ENCODE peak calls at places on chromosomes 2 and 18, in five cellular contexts. J is stimulated activated CD4-positive, alpha-beta T cell treated with anti-CD3 and anti-CD28 coated beads, Interleukin-12 subunit alpha, Interleukin-12 subunit beta, amount 100 ng/mL, for 4 hours; I is left cardiac atrium; H is fibroblast of mammary gland; R is A549. P is an unnamed sample.

GRCh38 chr18:21703241-21703820 is 1.2 kb downstream of the ABHD3 start:
- DNase-seq in R (peak; percentile 8), I (no peak), H (no peak), J (peak; percentile 6), P (peak; percentile 38)

GRCh38 chr2:113755690-113756063 is 765 bp downstream of the SLC35F5 start:
- DNase-seq in I (no peak), J (no peak), R (no peak), H (peak; percentile 14), P (no peak)

GRCh38 chr2:136381722-136382633 is 264.0 kb upstream of the CXCR4 start:
- DNase-seq in J (peak; percentile 32), I (no peak), R (no peak), H (no peak), P (no peak)

GRCh38 chr18:32049393-32050161 is 31.0 kb downstream of the RNF125 start:
- DNase-seq in I (peak; percentile 43), R (no peak), J (peak; percentile 18), H (no peak), P (peak; percentile 74)

GRCh38 chr2:9269695-9270365 is 63.2 kb downstream of the ASAP2 start:
- DNase-seq in R (no peak), H (no peak), J (no peak), I (no peak), P (no peak)

GRCh38 chr18:39871976-39872375 is 2083.1 kb upstream of the PIK3C3 start:
- DNase-seq in J (no peak), H (peak; percentile 1), R (no peak), I (no peak), P (no peak)

GRCh38 chr2:185979546-185980071 is 241.0 kb downstream of the FSIP2 start:
- DNase-seq in J (no peak), I (no peak), R (no peak), H (peak; percentile 72), P (no peak)

GRCh38 chr2:105409717-105410116 is 10.9 kb upstream of the FHL2 start:
- DNase-seq in H (peak; percentile 95), I (peak; percentile 89), J (no peak), R (no peak), P (peak; percentile 91)

GRCh38 chr2:211469660-211470059 is 913.3 kb downstream of the CPS1 start:
- DNase-seq in H (no peak), I (no peak), J (no peak), R (no peak), P (no peak)

GRCh38 chr2:127594116-127594591 is 51.8 kb upstream of the GPR17 start:
- DNase-seq in I (no peak), R (no peak), H (no peak), J (no peak), P (no peak)

GRCh38 chr2:147511491-147511948 is 333.3 kb upstream of the ACVR2A start:
- DNase-seq in H (peak; percentile 69), J (no peak), R (no peak), I (peak; percentile 44), P (peak; percentile 77)

GRCh38 chr2:118974103-118974911 is 32.3 kb downstream of the MARCO start:
- DNase-seq in R (peak; percentile 31), J (no peak), H (peak; percentile 97), I (peak; percentile 56), P (no peak)

GRCh38 chr2:238449909-238450417 is 23.2 kb downstream of the ASB1 start:
- DNase-seq in I (peak; percentile 74), J (no peak), R (no peak), H (peak; percentile 78), P (peak; percentile 85)

GRCh38 chr2:230258483-230258882 is 32.9 kb downstream of the SP140 start:
- DNase-seq in I (no peak), J (no peak), R (no peak), H (peak; percentile 4), P (no peak)

GRCh38 chr2:598043-598802 is 79.0 kb downstream of the TMEM18 start:
- DNase-seq in I (no peak), J (no peak), R (no peak), H (peak; percentile 4), P (peak; percentile 38)

GRCh38 chr2:207504513-207505171 is 25.1 kb upstream of the CREB1 start:
- DNase-seq in J (no peak), I (peak; percentile 26), R (no peak), H (peak; percentile 70), P (peak; percentile 67)

GRCh38 chr2:218404351-218405145 is 4.9 kb downstream of the CTDSP1 start:
- DNase-seq in I (no peak), J (no peak), H (no peak), R (no peak), P (peak; percentile 74)

GRCh38 chr18:7520200-7520780 is 46.8 kb upstream of the PTPRM start:
- DNase-seq in I (no peak), H (no peak), J (no peak), R (no peak), P (no peak)

GRCh38 chr2:237149425-237149824 is 63.7 kb downstream of the COPS8 start:
- DNase-seq in I (no peak), H (peak; percentile 84), J (no peak), R (no peak), P (no peak)

GRCh38 chr2:121046335-121046734 is 238.7 kb downstream of the TFCP2L1 start:
- DNase-seq in H (no peak), I (no peak), R (no peak), J (no peak), P (no peak)

GRCh38 chr2:120619579-120619978 is 116.1 kb upstream of the GLI2 start:
- DNase-seq in J (no peak), R (no peak), I (no peak), H (no peak), P (no peak)

GRCh38 chr2:164073053-164073757 is 337.4 kb upstream of the FIGN start:
- DNase-seq in H (peak; percentile 53), R (no peak), I (no peak), J (no peak), P (no peak)

GRCh38 chr2:53028746-53029423 is 738.7 kb upstream of the CHAC2 start:
- DNase-seq in J (no peak), I (no peak), H (no peak), R (no peak), P (no peak)

GRCh38 chr2:189854956-189855355 is 70.7 kb downstream of the PMS1 start:
- DNase-seq in H (peak; percentile 46), R (no peak), J (no peak), I (no peak), P (no peak)

GRCh38 chr2:3189076-3189591 is 188.5 kb downstream of the EIPR1 start:
- DNase-seq in H (peak; percentile 13), R (no peak), J (no peak), I (no peak), P (no peak)

GRCh38 chr2:120783371-120783791 is 47.7 kb downstream of the GLI2 start:
- DNase-seq in J (no peak), R (no peak), H (peak; percentile 44), I (no peak), P (no peak)

GRCh38 chr2:8662239-8662879 is 19.5 kb upstream of the ID2 start:
- DNase-seq in I (no peak), J (no peak), H (peak; percentile 92), R (peak; percentile 91), P (no peak)

GRCh38 chr2:33275689-33276444 is 200.6 kb upstream of the RASGRP3 start:
- DNase-seq in I (peak; percentile 75), H (peak; percentile 97), J (peak; percentile 8), R (peak; percentile 93), P (peak; percentile 74)

GRCh38 chr2:230754200-230754599 is 41.6 kb downstream of the CAB39 start:
- DNase-seq in R (no peak), I (no peak), J (no peak), H (no peak), P (no peak)

GRCh38 chr18:53702480-53702879 is 522.0 kb downstream of the MBD2 start:
- DNase-seq in I (no peak), R (no peak), H (no peak), J (no peak), P (no peak)

GRCh38 chr2:160085662-160086061 is 23.2 kb upstream of the PLA2R1 start:
- DNase-seq in I (no peak), H (no peak), R (no peak), J (no peak), P (no peak)

P was measured in right cardiac atrium.